ENCODE peak calls at places on chromosomes 16 and 17, in seven cellular contexts. K, V, B, P, Z, X and L are unnamed samples.

GRCh38 chr16:14302031-14302398 is 230.9 kb downstream of the MRTFB start:
- DNase-seq in K (peak), V (peak), B (peak), P (peak), Z (peak), X (no peak), L (no peak)

GRCh38 chr17:76088041-76088867 is 9.3 kb downstream of the ZACN start:
- DNase-seq in K (no peak), V (no peak), B (peak), P (no peak), Z (no peak), X (no peak), L (peak)

GRCh38 chr17:46979023-46979870 is at the start of gene RPRML:
- DNase-seq in K (peak), V (peak), B (peak), P (peak), Z (no peak), X (peak), L (peak)

GRCh38 chr16:89687092-89687940 is 827 bp downstream of the CDK10 start:
- DNase-seq in K (peak), V (no peak), B (no peak), P (peak), Z (peak), X (no peak), L (no peak)

GRCh38 chr17:66829386-66829864 is 5.5 kb upstream of the CACNG5 start:
- DNase-seq in K (peak), V (peak), B (peak), P (peak), Z (peak), X (peak), L (peak)

GRCh38 chr16:46972429-46972970 is 974 bp downstream of the DNAJA2 start:
- DNase-seq in K (no peak), V (peak), B (no peak), P (peak), Z (peak), X (no peak), L (no peak)

GRCh38 chr16:89040391-89040790 is 53.3 kb upstream of the ACSF3 start:
- DNase-seq in K (no peak), V (no peak), B (no peak), P (no peak), Z (no peak), X (no peak), L (no peak)

GRCh38 chr16:29839822-29840221 is 19.6 kb downstream of the MVP start:
- DNase-seq in K (no peak), V (no peak), B (no peak), P (no peak), Z (no peak), X (no peak), L (no peak)

GRCh38 chr16:5918553-5919127 is 821.0 kb upstream of the EEF2KMT start:
- DNase-seq in K (peak), V (no peak), B (peak), P (no peak), Z (no peak), X (no peak), L (peak)

GRCh38 chr16:83675136-83675535 is 132.6 kb upstream of the HSBP1 start:
- DNase-seq in K (peak), V (no peak), B (no peak), P (no peak), Z (peak), X (peak), L (no peak)

GRCh38 chr16:88628512-88628974 is 9.8 kb upstream of the IL17C start:
- DNase-seq in K (peak), V (peak), B (peak), P (peak), Z (no peak), X (no peak), L (peak)

GRCh38 chr17:65290616-65291015 is 153.4 kb downstream of the RGS9 start:
- DNase-seq in K (no peak), V (no peak), B (no peak), P (no peak), Z (no peak), X (no peak), L (no peak)

GRCh38 chr17:10251212-10251948 is 53.0 kb upstream of the GAS7 start:
- DNase-seq in K (no peak), V (peak), B (no peak), P (no peak), Z (no peak), X (no peak), L (no peak)

GRCh38 chr17:7750321-7750821 is 32.8 kb downstream of the DNAH2 start:
- DNase-seq in K (no peak), V (peak), B (no peak), P (peak), Z (peak), X (no peak), L (no peak)

GRCh38 chr17:59400858-59401257 is 69.4 kb downstream of the YPEL2 start:
- DNase-seq in K (no peak), V (no peak), B (no peak), P (no peak), Z (no peak), X (no peak), L (no peak)

GRCh38 chr17:10435096-10435495 is 13.3 kb upstream of the MYH8 start:
- DNase-seq in K (peak), V (peak), B (no peak), P (no peak), Z (no peak), X (no peak), L (no peak)

GRCh38 chr17:14352139-14352538 is 51.3 kb downstream of the HS3ST3B1 start:
- DNase-seq in K (no peak), V (peak), B (no peak), P (peak), Z (no peak), X (no peak), L (no peak)

GRCh38 chr16:48393843-48394703 is 8.9 kb upstream of the SIAH1 start:
- DNase-seq in K (no peak), V (peak), B (no peak), P (no peak), Z (peak), X (no peak), L (no peak)

GRCh38 chr16:89442990-89443726 is 47.2 kb downstream of the ANKRD11 start:
- DNase-seq in K (peak), V (peak), B (no peak), P (peak), Z (peak), X (no peak), L (no peak)

GRCh38 chr17:63961355-63962207 is 11.1 kb downstream of the SCN4A start:
- DNase-seq in K (peak), V (peak), B (peak), P (peak), Z (peak), X (peak), L (peak)

GRCh38 chr16:3951861-3952332 is 71.4 kb upstream of the CREBBP start:
- DNase-seq in K (no peak), V (no peak), B (no peak), P (no peak), Z (peak), X (no peak), L (no peak)

GRCh38 chr16:48524348-48525200 is 85.4 kb downstream of the N4BP1 start:
- DNase-seq in K (peak), V (peak), B (no peak), P (no peak), Z (no peak), X (no peak), L (no peak)

GRCh38 chr17:4140125-4140524 is 2.7 kb downstream of the ZZEF1 start:
- DNase-seq in K (no peak), V (no peak), B (no peak), P (no peak), Z (no peak), X (no peak), L (no peak)

GRCh38 chr16:17258848-17259713 is 211.7 kb downstream of the XYLT1 start:
- DNase-seq in K (peak), V (peak), B (peak), P (no peak), Z (peak), X (no peak), L (no peak)

GRCh38 chr16:17260271-17260849 is 210.4 kb downstream of the XYLT1 start:
- DNase-seq in K (no peak), V (no peak), B (no peak), P (no peak), Z (no peak), X (no peak), L (no peak)

GRCh38 chr16:17259751-17260270 is 210.9 kb downstream of the XYLT1 start:
- DNase-seq in K (no peak), V (no peak), B (no peak), P (no peak), Z (peak), X (no peak), L (no peak)

GRCh38 chr16:17257426-17257825 is 213.3 kb downstream of the XYLT1 start:
- DNase-seq in K (no peak), V (no peak), B (no peak), P (no peak), Z (no peak), X (no peak), L (no peak)

GRCh38 chr16:17258077-17258599 is 212.6 kb downstream of the XYLT1 start:
- DNase-seq in K (no peak), V (no peak), B (no peak), P (no peak), Z (no peak), X (no peak), L (no peak)
- H3K23ac ChIP-seq in K (no peak), V (no peak), B (no peak), P (no peak), Z (no peak), X (no peak), L (no peak)

DNA sequence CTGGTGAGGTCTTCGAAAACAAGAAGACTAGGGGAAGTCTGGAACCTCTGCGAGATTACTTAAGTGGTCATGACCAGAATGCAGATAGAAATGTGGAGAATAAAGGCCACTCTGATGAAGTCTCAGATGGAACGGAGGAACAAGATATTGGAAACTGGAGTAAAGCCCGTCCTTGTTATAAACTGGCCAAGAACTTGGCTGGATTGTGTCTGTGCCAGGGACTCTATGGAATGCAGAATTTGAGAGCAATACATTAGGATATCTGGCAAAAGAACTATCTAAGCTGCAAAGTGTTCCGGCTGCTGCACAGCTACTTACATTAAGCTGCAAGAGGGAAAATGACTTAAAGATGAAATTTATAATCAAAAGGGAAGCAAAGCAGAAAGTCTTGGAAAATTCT is 44.8 kb upstream of the RAI1 start:
- DNase-seq in K (no peak), V (no peak), B (no peak), P (no peak), Z (no peak), X (no peak), L (no peak)
- H3K23ac ChIP-seq in K (no peak), V (no peak), B (no peak), P (no peak), Z (no peak), X (no peak), L (no peak)

GRCh38 chr16:67436640-67437193 is 5.8 kb downstream of the HSD11B2 start:
- DNase-seq in K (no peak), V (no peak), B (no peak), P (no peak), Z (no peak), X (no peak), L (no peak)
- H3K23ac ChIP-seq in K (no peak), V (no peak), B (no peak), P (no peak), Z (no peak), X (peak), L (no peak)

GRCh38 chr17:2028737-2029136 is 1.2 kb upstream of the DPH1 start:
- DNase-seq in K (peak), V (no peak), B (no peak), P (no peak), Z (no peak), X (no peak), L (no peak)

GRCh38 chr17:2028234-2028614 is 1.7 kb upstream of the DPH1 start:
- DNase-seq in K (no peak), V (no peak), B (no peak), P (no peak), Z (no peak), X (no peak), L (no peak)

GRCh38 chr17:2033128-2033527 is 3.2 kb downstream of the DPH1 start:
- DNase-seq in K (no peak), V (peak), B (no peak), P (no peak), Z (no peak), X (no peak), L (no peak)

GRCh38 chr17:2029911-2030778 is at the start of gene DPH1:
- DNase-seq in K (peak), V (peak), B (peak), P (peak), Z (peak), X (peak), L (peak)

DNA sequence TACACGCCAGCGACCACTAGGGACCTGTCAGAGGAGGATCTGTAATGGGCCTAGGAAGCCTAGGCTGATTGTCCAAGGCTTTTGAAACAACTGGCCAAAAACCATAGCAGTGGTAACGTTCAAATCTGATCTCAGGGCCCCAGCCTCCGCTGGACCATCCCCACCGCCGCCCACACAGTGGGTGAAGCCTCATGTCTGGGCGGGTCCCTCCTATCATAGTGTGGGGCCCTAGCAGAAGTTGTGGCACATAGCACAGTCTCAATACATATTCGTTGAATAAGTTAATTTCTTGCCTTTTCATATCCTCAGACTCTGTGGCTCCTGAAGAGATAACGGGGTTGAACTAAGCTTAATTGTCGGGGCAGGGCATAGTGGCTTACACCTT is 818 bp downstream of the DPH1 start:
- DNase-seq in K (no peak), V (no peak), B (peak), P (no peak), Z (no peak), X (peak), L (no peak)
- H3K23ac ChIP-seq in K (no peak), V (no peak), B (no peak), P (no peak), Z (peak), X (no peak), L (no peak)